ENCODE peak calls at places on chromosomes 1 and 21, in eight cellular contexts. V, T, E, J, A, U, M and N are unnamed samples.

GRCh38 chr1:231401478-231401877 is 20.6 kb downstream of the EGLN1 start:
- DNase-seq in V (no peak), T (no peak), E (no peak), J (no peak), A (no peak), U (no peak), M (no peak), N (no peak)

GRCh38 chr1:83931658-83932253 is 67.2 kb downstream of the TTLL7 start:
- DNase-seq in V (no peak), T (no peak), E (peak; percentile 11), J (peak; percentile 15), A (no peak), U (no peak), M (peak; percentile 44), N (no peak)

GRCh38 chr1:37919277-37919676 is 27.6 kb downstream of the INPP5B start:
- DNase-seq in V (peak; percentile 17), T (no peak), E (peak; percentile 30), J (no peak), A (no peak), U (no peak), M (no peak), N (no peak)

GRCh38 chr1:156648951-156649350 is 7.0 kb downstream of the BCAN start:
- DNase-seq in V (no peak), T (no peak), E (no peak), J (no peak), A (no peak), U (no peak), M (peak; percentile 73), N (no peak)

GRCh38 chr1:154837679-154838171 is 32.4 kb downstream of the KCNN3 start:
- DNase-seq in V (no peak), T (peak; percentile 90), E (no peak), J (no peak), A (no peak), U (no peak), M (no peak), N (no peak)

GRCh38 chr1:29876441-29876840 is 640.1 kb downstream of the PTPRU start:
- DNase-seq in V (no peak), T (no peak), E (no peak), J (no peak), A (no peak), U (no peak), M (no peak), N (no peak)

GRCh38 chr1:30744060-30744756 is 13.4 kb downstream of the LAPTM5 start:
- DNase-seq in V (peak; percentile 23), T (no peak), E (peak; percentile 68), J (peak; percentile 47), A (no peak), U (no peak), M (no peak), N (no peak)

GRCh38 chr21:34558960-34559631 is 47.1 kb upstream of the KCNE1 start:
- DNase-seq in V (no peak), T (no peak), E (no peak), J (no peak), A (no peak), U (no peak), M (no peak), N (no peak)

GRCh38 chr21:34148826-34149558 is 75.6 kb downstream of the MRPS6 start:
- DNase-seq in V (no peak), T (no peak), E (no peak), J (no peak), A (no peak), U (no peak), M (no peak), N (no peak)

GRCh38 chr1:22915816-22916468 is 56.7 kb downstream of the LACTBL1 start:
- DNase-seq in V (no peak), T (no peak), E (no peak), J (no peak), A (no peak), U (no peak), M (peak; percentile 10), N (no peak)

GRCh38 chr21:38756746-38757145 is 49.0 kb upstream of the ETS2 start:
- DNase-seq in V (no peak), T (no peak), E (no peak), J (no peak), A (no peak), U (no peak), M (peak; percentile 94), N (no peak)

GRCh38 chr1:152459596-152460528 is 45.8 kb upstream of the CRNN start:
- DNase-seq in V (peak; percentile 76), T (peak; percentile 78), E (peak; percentile 88), J (peak; percentile 69), A (no peak), U (peak; percentile 65), M (peak; percentile 84), N (peak; percentile 72)

GRCh38 chr1:3775248-3775497 is 2.6 kb downstream of the SMIM1 start:
- DNase-seq in V (no peak), T (no peak), E (no peak), J (no peak), A (no peak), U (no peak), M (no peak), N (no peak)

GRCh38 chr1:171286032-171286705 is 27.8 kb upstream of the FMO4 start:
- DNase-seq in V (no peak), T (no peak), E (no peak), J (no peak), A (no peak), U (no peak), M (peak; percentile 23), N (no peak)

GRCh38 chr1:56286956-56287355 is 292.4 kb downstream of the PLPP3 start:
- DNase-seq in V (no peak), T (no peak), E (no peak), J (no peak), A (no peak), U (no peak), M (no peak), N (no peak)

GRCh38 chr1:22131875-22132486 is 10.9 kb downstream of the WNT4 start:
- DNase-seq in V (peak; percentile 60), T (peak; percentile 53), E (peak; percentile 81), J (peak; percentile 44), A (peak; percentile 80), U (peak; percentile 61), M (no peak), N (peak; percentile 89)

GRCh38 chr1:159953866-159954515 is at the start of gene SLAMF9:
- DNase-seq in V (no peak), T (no peak), E (no peak), J (no peak), A (no peak), U (no peak), M (peak; percentile 78), N (no peak)

GRCh38 chr1:214558002-214558770 is 6.8 kb upstream of the PTPN14 start:
- DNase-seq in V (no peak), T (no peak), E (no peak), J (no peak), A (no peak), U (no peak), M (peak; percentile 98), N (no peak)

GRCh38 chr1:64850846-64851245 is 106.0 kb downstream of the RAVER2 start:
- DNase-seq in V (no peak), T (no peak), E (no peak), J (no peak), A (no peak), U (no peak), M (no peak), N (no peak)

GRCh38 chr1:57633055-57633454 is 209.2 kb upstream of the DAB1 start:
- DNase-seq in V (no peak), T (no peak), E (no peak), J (no peak), A (no peak), U (no peak), M (no peak), N (no peak)